ENCODE peak calls at places on chromosomes 16 and 17, in seven cellular contexts. N is heart right ventricle, S is cardiac muscle cell, P is esophagus muscularis mucosa, K is HepG2, B is spleen, U is AG10803. I is an unnamed sample.

GRCh38 chr16:79089735-79090284 is 510.7 kb downstream of the MAF start:
- DNase-seq in U (no peak), B (no peak), K (no peak), S (no peak), P (no peak), N (peak; percentile 21), I (no peak)

GRCh38 chr17:73196500-73196899 is 3.6 kb downstream of the COG1 start:
- DNase-seq in P (no peak), N (no peak), U (peak; percentile 37), S (peak; percentile 56), K (no peak), B (no peak), I (no peak)

GRCh38 chr16:50329446-50330189 is 39.2 kb downstream of the BRD7 start:
- DNase-seq in K (peak; percentile 63), B (no peak), S (peak; percentile 46), P (no peak), U (no peak), N (no peak), I (no peak)

GRCh38 chr16:4358831-4359561 is 7.9 kb upstream of the PAM16 start:
- DNase-seq in S (peak; percentile 58), K (peak; percentile 53), N (peak; percentile 58), U (no peak), B (peak; percentile 91), P (no peak), I (peak; percentile 83)

GRCh38 chr17:81484195-81484979 is 28.2 kb downstream of the ACTG1 start:
- DNase-seq in N (peak; percentile 88), U (peak; percentile 74), S (peak; percentile 84), P (peak; percentile 93), K (peak; percentile 76), B (peak; percentile 98), I (peak; percentile 91)

GRCh38 chr17:68053237-68054030 is 17.9 kb downstream of the KPNA2 start:
- DNase-seq in B (no peak), U (peak; percentile 99), P (no peak), K (no peak), N (peak; percentile 51), S (peak; percentile 71), I (no peak)

GRCh38 chr17:62760888-62761267 is 47.2 kb downstream of the MARCHF10 start:
- DNase-seq in S (no peak), P (no peak), B (no peak), K (no peak), U (no peak), N (no peak), I (no peak)

GRCh38 chr16:85003076-85003475 is 8.3 kb downstream of the ZDHHC7 start:
- DNase-seq in S (no peak), K (no peak), N (no peak), P (no peak), U (no peak), B (no peak), I (no peak)

GRCh38 chr16:582218-582613 is 7.7 kb upstream of the RAB40C start:
- DNase-seq in K (no peak), P (no peak), U (no peak), S (no peak), N (no peak), B (no peak), I (no peak)

GRCh38 chr17:73559532-73559931 is 84.7 kb downstream of the SDK2 start:
- DNase-seq in P (no peak), S (no peak), K (no peak), B (no peak), U (no peak), N (no peak), I (no peak)

GRCh38 chr17:80265205-80266068 is 4.8 kb downstream of the RNF213 start:
- DNase-seq in P (no peak), S (no peak), N (no peak), B (no peak), K (no peak), U (no peak), I (no peak)

GRCh38 chr16:887846-888245 is 82.9 kb downstream of the LMF1 start:
- DNase-seq in P (no peak), B (no peak), N (no peak), K (no peak), U (no peak), S (no peak), I (no peak)

GRCh38 chr16:4826980-4827379 is 20.1 kb downstream of the GLYR1 start:
- DNase-seq in K (no peak), S (no peak), N (peak; percentile 63), B (no peak), P (no peak), U (no peak), I (no peak)

GRCh38 chr16:22848451-22848850 is 34.5 kb downstream of the HS3ST2 start:
- DNase-seq in N (no peak), S (no peak), U (no peak), P (peak; percentile 68), B (no peak), K (no peak), I (no peak)

GRCh38 chr17:82338858-82339633 is 5.5 kb upstream of the SECTM1 start:
- DNase-seq in B (peak; percentile 45), K (no peak), N (no peak), U (peak; percentile 66), P (no peak), S (peak; percentile 70), I (no peak)

GRCh38 chr16:49560018-49560830 is 186.6 kb downstream of the C16orf78 start:
- DNase-seq in N (peak; percentile 25), B (no peak), S (peak; percentile 87), P (no peak), K (no peak), U (no peak), I (no peak)

GRCh38 chr17:79797492-79798295 is 817 bp upstream of the CBX8 start:
- DNase-seq in B (peak; percentile 89), P (no peak), N (no peak), U (no peak), K (no peak), S (no peak), I (no peak)

GRCh38 chr16:69554495-69554894 is 11.3 kb upstream of the NFAT5 start:
- DNase-seq in P (peak; percentile 24), S (no peak), U (no peak), N (no peak), K (no peak), B (no peak), I (no peak)

GRCh38 chr17:78798695-78799559 is 16.9 kb upstream of the CYTH1 start:
- DNase-seq in S (peak; percentile 38), K (peak; percentile 50), U (peak; percentile 26), P (no peak), B (no peak), N (no peak), I (no peak)

GRCh38 chr16:50853329-50853728 is 111.4 kb downstream of the CYLD start:
- DNase-seq in S (no peak), U (no peak), N (no peak), K (no peak), P (peak; percentile 79), B (no peak), I (no peak)

GRCh38 chr16:89261691-89262563 is 44.4 kb downstream of the ZNF778 start:
- DNase-seq in U (peak; percentile 6), S (no peak), B (peak; percentile 47), P (no peak), K (peak; percentile 62), N (no peak), I (no peak)

GRCh38 chr17:17749025-17749772 is 67.9 kb downstream of the RAI1 start:
- DNase-seq in U (no peak), N (peak; percentile 32), P (no peak), S (no peak), K (no peak), B (peak; percentile 85), I (no peak)

GRCh38 chr16:9114112-9114511 is 22.7 kb downstream of the HAPSTR1 start:
- DNase-seq in B (no peak), U (no peak), P (no peak), S (no peak), N (no peak), K (no peak), I (no peak)

GRCh38 chr16:2267913-2268666 is at the start of gene RNPS1:
- DNase-seq in K (peak; percentile 88), B (peak; percentile 98), P (peak; percentile 99), N (peak; percentile 96), S (peak; percentile 97), U (peak; percentile 92), I (peak; percentile 91)
- TF ChIP-seq CTCF in K (peak; percentile 28), B (no peak), P (peak; percentile 25), N (no peak), S (no peak), U (no peak), I (no peak)

DNA sequence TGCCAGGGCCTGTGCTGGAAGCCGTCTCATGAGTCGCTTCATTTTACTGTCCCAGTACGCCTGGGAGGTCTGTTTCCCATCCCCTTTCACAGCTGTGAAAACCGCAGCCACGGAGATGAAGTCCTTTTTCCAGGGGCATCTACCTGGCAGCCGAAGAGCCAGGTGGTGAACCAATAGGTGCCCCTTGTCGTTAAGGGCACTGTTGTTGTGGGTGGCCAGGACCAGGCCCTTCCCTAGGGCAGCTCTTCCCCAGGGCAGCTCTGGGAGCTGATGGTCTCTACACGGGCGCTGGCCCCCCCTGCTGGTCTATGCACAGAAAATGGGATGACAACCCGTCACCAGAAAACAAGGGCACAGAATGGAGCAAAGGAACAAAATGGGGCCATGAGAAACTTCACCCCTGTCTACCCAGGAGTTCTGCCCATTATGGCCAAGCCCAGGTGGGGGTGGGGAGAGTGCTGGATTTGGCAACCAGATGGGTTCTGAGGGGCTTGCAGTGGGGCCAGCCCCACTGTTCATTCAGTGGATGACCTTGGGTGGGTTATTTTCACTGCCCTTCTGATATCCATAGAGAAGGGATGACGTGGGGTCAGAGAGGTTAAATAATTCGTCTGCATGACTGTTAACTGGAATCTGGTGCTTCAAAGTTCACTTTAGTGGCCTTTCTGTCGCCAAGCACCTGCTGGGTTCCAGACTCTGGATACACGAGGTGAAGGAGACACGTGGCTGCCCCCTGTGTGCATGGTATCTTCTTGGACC is 11.5 kb downstream of the RMI2 start:
- DNase-seq in S (peak; percentile 72), K (peak; percentile 81), U (peak; percentile 57), B (peak; percentile 88), P (no peak), N (peak; percentile 62), I (peak; percentile 35)
- TF ChIP-seq CTCF in S (peak; percentile 79), K (peak; percentile 99), U (peak; percentile 71), B (peak; percentile 43), P (peak; percentile 33), N (peak; percentile 38), I (peak; percentile 65)

GRCh38 chr17:13256545-13256944 is 238.7 kb upstream of the ELAC2 start:
- DNase-seq in B (no peak), U (no peak), K (no peak), P (no peak), S (no peak), N (no peak), I (no peak)
- TF ChIP-seq CTCF in B (no peak), U (no peak), K (no peak), P (no peak), S (no peak), N (no peak), I (no peak)

GRCh38 chr17:64015447-64015846 is 5.0 kb downstream of the ICAM2 start:
- DNase-seq in N (no peak), S (no peak), K (no peak), U (no peak), P (no peak), B (no peak), I (no peak)

GRCh38 chr17:64016248-64016784 is 4.1 kb downstream of the ICAM2 start:
- DNase-seq in B (no peak), N (no peak), U (no peak), P (no peak), K (no peak), S (no peak), I (no peak)

GRCh38 chr17:64016974-64017373 is 3.5 kb downstream of the ICAM2 start:
- DNase-seq in N (no peak), K (no peak), U (no peak), B (no peak), S (no peak), P (no peak), I (no peak)

GRCh38 chr17:64019486-64020067 is 856 bp downstream of the ICAM2 start:
- DNase-seq in P (no peak), S (no peak), N (no peak), B (no peak), U (no peak), K (no peak), I (no peak)

GRCh38 chr17:64017381-64017980 is 3.0 kb downstream of the ICAM2 start:
- DNase-seq in B (no peak), U (no peak), P (no peak), K (no peak), S (no peak), N (no peak), I (no peak)
- TF ChIP-seq CTCF in B (peak; percentile 37), U (peak; percentile 36), P (no peak), K (no peak), S (peak; percentile 19), N (peak; percentile 9), I (peak; percentile 25)